ENCODE peak calls at places on chromosomes 5 and 9, in four cellular contexts. J, T, K and N are unnamed samples.

GRCh38 chr9:89993678-89994630 is 389.1 kb downstream of the GADD45G start:
- DNase-seq in J (no peak), T (no peak), K (peak; percentile 9), N (no peak)

GRCh38 chr9:92650839-92651621 is 18.9 kb downstream of the IPPK start:
- DNase-seq in J (no peak), T (peak; percentile 71), K (peak; percentile 59), N (peak; percentile 75)

GRCh38 chr5:77777281-77777892 is 1.2 kb upstream of the TBCA start:
- DNase-seq in J (no peak), T (no peak), K (no peak), N (peak; percentile 7)

GRCh38 chr9:35869621-35870216 is 482 bp downstream of the OR13J1 start:
- DNase-seq in J (no peak), T (no peak), K (no peak), N (no peak)

GRCh38 chr9:129671519-129671918 is 6.1 kb downstream of the PRRX2 start:
- DNase-seq in J (no peak), T (no peak), K (no peak), N (no peak)

GRCh38 chr5:135593141-135593540 is 14.3 kb upstream of the CXCL14 start:
- DNase-seq in J (no peak), T (no peak), K (no peak), N (no peak)

GRCh38 chr9:72579880-72580570 is 58.6 kb downstream of the TMC1 start:
- DNase-seq in J (no peak), T (no peak), K (no peak), N (peak; percentile 60)

GRCh38 chr9:126546036-126546435 is 67.7 kb upstream of the LMX1B start:
- DNase-seq in J (no peak), T (no peak), K (no peak), N (no peak)

GRCh38 chr5:78792342-78793055 is 143.9 kb upstream of the LHFPL2 start:
- DNase-seq in J (no peak), T (no peak), K (no peak), N (no peak)

GRCh38 chr9:135665795-135666189 is 2.7 kb downstream of the LCN9 start:
- DNase-seq in J (no peak), T (no peak), K (no peak), N (no peak)

GRCh38 chr5:56829137-56829536 is 13.8 kb downstream of the MAP3K1 start:
- DNase-seq in J (no peak), T (no peak), K (peak; percentile 32), N (peak; percentile 26)

GRCh38 chr9:96751815-96752214 is 26.1 kb downstream of the ZNF510 start:
- DNase-seq in J (no peak), T (no peak), K (no peak), N (no peak)

GRCh38 chr5:51380603-51381207 is 2.5 kb upstream of the ISL1 start:
- DNase-seq in J (no peak), T (peak; percentile 63), K (peak; percentile 13), N (no peak)

GRCh38 chr5:172007795-172008465 is 1.5 kb upstream of the FBXW11 start:
- DNase-seq in J (no peak), T (no peak), K (peak; percentile 89), N (peak; percentile 92)

GRCh38 chr9:87180361-87180760 is 233.1 kb upstream of the GAS1 start:
- DNase-seq in J (no peak), T (peak; percentile 51), K (no peak), N (no peak)

GRCh38 chr9:127444283-127444920 is 6.8 kb downstream of the RPL12 start:
- DNase-seq in J (no peak), T (no peak), K (no peak), N (no peak)

GRCh38 chr5:110361501-110361900 is 365.0 kb downstream of the TMEM232 start:
- DNase-seq in J (no peak), T (no peak), K (no peak), N (peak; percentile 91)

GRCh38 chr5:57779383-57780223 is 297.0 kb upstream of the ACTBL2 start:
- DNase-seq in J (peak; percentile 30), T (peak; percentile 44), K (peak; percentile 81), N (peak; percentile 62)

GRCh38 chr9:107694390-107694789 is 204.8 kb upstream of the KLF4 start:
- DNase-seq in J (no peak), T (no peak), K (no peak), N (no peak)

GRCh38 chr5:111407562-111407961 is 104.8 kb downstream of the STARD4 start:
- DNase-seq in J (no peak), T (no peak), K (peak; percentile 15), N (no peak)

GRCh38 chr5:44565872-44566271 is 176.7 kb upstream of the FGF10 start:
- DNase-seq in J (no peak), T (no peak), K (no peak), N (no peak)

GRCh38 chr5:179328291-179328690 is 17.0 kb downstream of the ADAMTS2 start:
- DNase-seq in J (no peak), T (no peak), K (no peak), N (no peak)

GRCh38 chr9:38621434-38622082 is 1.2 kb upstream of the ANKRD18A start:
- DNase-seq in J (peak; percentile 57), T (peak; percentile 45), K (no peak), N (no peak)

GRCh38 chr5:26192496-26192895 is 845.9 kb downstream of the CDH9 start:
- DNase-seq in J (no peak), T (no peak), K (no peak), N (no peak)

GRCh38 chr9:131868766-131869165 is 128.9 kb upstream of the RAPGEF1 start:
- DNase-seq in J (no peak), T (peak; percentile 79), K (no peak), N (no peak)

GRCh38 chr5:21807953-21808352 is 1045.2 kb downstream of the CDH12 start:
- DNase-seq in J (no peak), T (no peak), K (no peak), N (no peak)

GRCh38 chr9:119412399-119412798 is 43.2 kb upstream of the BRINP1 start:
- DNase-seq in J (no peak), T (no peak), K (no peak), N (no peak)

GRCh38 chr5:146540421-146540820 is 24.4 kb upstream of the GPR151 start:
- DNase-seq in J (no peak), T (no peak), K (no peak), N (peak; percentile 37)

GRCh38 chr5:57780306-57780958 is 297.8 kb upstream of the ACTBL2 start:
- DNase-seq in J (no peak), T (no peak), K (no peak), N (peak; percentile 27)

GRCh38 chr9:132572921-132573320 is 9.5 kb upstream of the BARHL1 start:
- DNase-seq in J (no peak), T (peak; percentile 51), K (peak; percentile 25), N (no peak)

GRCh38 chr9:84542554-84542953 is 127.0 kb upstream of the NTRK2 start:
- DNase-seq in J (no peak), T (no peak), K (no peak), N (no peak)

DNA sequence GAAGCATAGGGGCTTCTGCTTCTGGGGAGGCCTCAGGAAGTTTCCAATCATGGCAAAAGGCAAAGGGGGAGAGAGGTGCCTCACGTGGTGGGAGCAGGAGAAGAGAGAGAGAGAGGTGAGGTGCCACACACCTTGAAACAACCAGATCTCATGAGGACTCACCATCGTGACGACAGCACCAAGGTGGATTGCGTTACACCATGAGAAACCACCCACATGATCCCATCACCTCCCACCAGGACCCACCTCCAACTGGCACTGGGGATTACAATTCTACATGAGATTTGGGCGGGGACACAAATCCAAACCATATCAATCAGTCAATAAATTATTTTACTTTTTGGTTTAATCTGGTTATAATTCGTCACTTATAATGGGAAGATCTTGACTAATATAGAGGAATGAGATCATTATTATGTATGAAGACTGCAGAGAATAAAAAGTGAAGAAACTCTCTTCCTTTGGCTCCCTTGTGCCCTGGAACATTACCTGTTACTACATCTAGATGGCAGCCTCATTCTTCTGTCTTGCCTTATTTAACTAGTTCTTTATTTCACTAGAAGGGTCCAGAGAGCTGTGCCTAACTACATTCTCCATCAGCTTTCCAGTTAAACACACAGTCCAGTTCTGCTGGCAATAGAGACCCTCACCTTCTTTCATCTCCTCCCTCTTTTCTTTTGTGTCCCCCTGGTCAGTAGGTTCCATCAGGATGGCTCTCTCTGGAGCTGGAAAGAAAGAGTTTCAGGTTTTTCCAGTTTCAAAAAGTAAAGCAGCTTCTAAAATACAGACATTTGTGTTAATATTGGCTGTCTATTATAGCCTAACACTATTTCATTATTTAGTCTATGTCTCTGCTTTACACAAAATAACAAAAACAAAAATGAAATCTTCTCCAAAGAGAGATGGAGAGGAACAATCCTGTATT is 21.7 kb upstream of the SPINK7 start:
- DNase-seq in J (no peak), T (no peak), K (peak; percentile 5), N (no peak)
- TF ChIP-seq CTCF in J (peak; percentile 42), T (peak; percentile 58), K (peak; percentile 58), N (peak; percentile 39)

DNA sequence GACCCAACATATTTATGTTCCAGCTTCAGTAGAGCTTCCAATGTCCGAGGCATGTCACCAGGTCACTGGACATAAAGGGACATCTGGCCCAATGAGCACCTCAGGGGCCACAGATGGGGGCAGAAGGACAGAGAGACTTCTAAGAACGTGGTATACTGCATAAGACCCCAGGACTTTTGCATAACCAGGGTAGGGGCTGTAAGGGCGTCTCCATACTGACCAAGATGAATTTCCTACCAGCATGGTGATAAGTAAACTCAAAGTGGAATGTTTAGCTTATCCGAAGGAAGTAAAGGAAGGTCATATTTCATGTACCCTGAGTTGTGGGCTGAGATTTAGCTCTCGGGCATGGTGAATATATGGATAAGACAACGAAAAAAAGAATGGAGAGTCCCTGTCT is 17.5 kb upstream of the COL27A1 start:
- DNase-seq in J (no peak), T (no peak), K (no peak), N (no peak)
- H3K27me3 ChIP-seq in J (no peaks in the 10 kb centered on the region), T (peaks cover 6% of the 10 kb centered on the region), K (peaks cover 30% of the 10 kb centered on the region), N (peaks cover 35% of the 10 kb centered on the region)

GRCh38 chr5:91077623-91078022 is 305.5 kb downstream of the ARRDC3 start:
- DNase-seq in J (no peak), T (no peak), K (no peak), N (no peak)

GRCh38 chr5:91076138-91076537 is 307.0 kb downstream of the ARRDC3 start:
- DNase-seq in J (no peak), T (no peak), K (no peak), N (peak; percentile 28)

GRCh38 chr5:91070761-91071429 is 312.2 kb downstream of the ARRDC3 start:
- DNase-seq in J (no peak), T (no peak), K (no peak), N (no peak)

GRCh38 chr5:91072891-91073290 is 310.2 kb downstream of the ARRDC3 start:
- DNase-seq in J (peak; percentile 29), T (no peak), K (no peak), N (peak; percentile 80)

GRCh38 chr5:91074615-91075014 is 308.5 kb downstream of the ARRDC3 start:
- DNase-seq in J (no peak), T (no peak), K (peak; percentile 69), N (peak; percentile 86)
- TF ChIP-seq CTCF in J (peak; percentile 18), T (no peak), K (peak; percentile 2), N (peak; percentile 17)

DNA sequence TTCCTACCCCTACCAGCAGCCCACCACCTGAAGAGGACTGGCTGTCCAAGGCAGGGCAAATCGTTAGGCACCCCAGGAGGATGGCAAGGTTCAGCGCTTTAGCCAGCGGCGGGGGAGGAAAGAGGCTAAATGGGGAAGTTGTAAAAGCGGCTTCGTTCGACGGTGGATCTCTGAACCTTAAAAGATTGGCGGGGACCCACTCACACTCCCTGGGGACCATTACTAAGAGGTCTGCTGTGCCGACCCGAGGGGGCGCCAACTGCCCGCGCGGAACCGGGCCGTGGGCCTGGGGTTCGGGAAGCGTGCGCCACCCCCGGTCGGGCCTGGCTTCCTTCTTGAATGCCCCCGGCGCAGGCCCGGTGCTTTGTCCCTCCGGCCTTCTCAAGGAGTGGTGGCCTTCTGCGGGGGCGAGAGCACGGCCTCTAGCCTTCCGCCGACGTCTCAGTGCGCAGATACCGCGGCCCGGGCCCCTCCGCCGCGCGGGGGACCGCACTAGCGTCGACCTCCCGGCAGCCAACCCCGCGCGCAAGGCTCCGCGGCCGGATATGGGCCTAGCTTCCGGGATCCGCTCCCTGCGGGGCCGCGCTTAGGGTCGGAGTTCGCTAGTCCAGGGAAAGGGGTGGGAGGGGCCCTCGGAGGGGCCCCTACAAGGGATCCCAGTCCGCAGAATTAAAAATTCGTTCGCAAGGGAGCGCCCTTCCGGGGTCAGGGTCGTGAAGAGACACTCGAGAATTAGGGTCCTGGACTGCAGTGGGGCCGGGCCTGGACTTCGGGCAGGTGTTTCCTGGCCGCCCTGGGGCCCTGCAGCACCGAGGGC is 10.5 kb downstream of the NR2F1-AS1 start:
- DNase-seq in J (no peak), T (no peak), K (no peak), N (no peak)
- H3K27me3 ChIP-seq in J (peaks cover 21% of the 10 kb centered on the region), T (no peaks in the 10 kb centered on the region), K (no peaks in the 10 kb centered on the region), N (no peaks in the 10 kb centered on the region)